ENCODE peak calls at places on chromosomes 11 and 22, in seven cellular contexts. C is erythroblast, Y is tibial nerve, X is Peyer's patch, S is A549, I is body of pancreas, K is spleen. P is an unnamed sample.

GRCh38 chr22:43887391-43887790 is 4.4 kb downstream of the PNPLA5 start:
- DNase-seq in C (no peak), Y (no peak), X (no peak), S (no peak), I (no peak), K (no peak), P (no peak)

GRCh38 chr11:20259506-20259905 is 99.2 kb upstream of the DBX1 start:
- DNase-seq in C (no peak), Y (no peak), X (no peak), S (no peak), I (no peak), K (no peak), P (no peak)

GRCh38 chr11:85685820-85686459 is at the start of gene CCDC89:
- DNase-seq in C (no peak), Y (peak), X (peak), S (peak), I (peak), K (peak), P (peak)

GRCh38 chr11:74650498-74650897 is 58.1 kb downstream of the POLD3 start:
- DNase-seq in C (no peak), Y (no peak), X (no peak), S (no peak), I (no peak), K (no peak), P (no peak)

GRCh38 chr11:128734439-128735224 is 40.8 kb downstream of the FLI1 start:
- DNase-seq in C (no peak), Y (no peak), X (peak), S (no peak), I (no peak), K (peak), P (no peak)

GRCh38 chr11:72431846-72432245 is 2.5 kb downstream of the CLPB start:
- DNase-seq in C (no peak), Y (no peak), X (no peak), S (no peak), I (no peak), K (no peak), P (no peak)

GRCh38 chr11:72807789-72808188 is 6.4 kb upstream of the ATG16L2 start:
- DNase-seq in C (no peak), Y (no peak), X (no peak), S (no peak), I (no peak), K (no peak), P (no peak)

GRCh38 chr22:43270314-43270908 is 72.8 kb downstream of the SCUBE1 start:
- DNase-seq in C (no peak), Y (no peak), X (no peak), S (peak), I (no peak), K (no peak), P (no peak)

GRCh38 chr11:58768137-58768536 is 36.4 kb upstream of the GLYAT start:
- DNase-seq in C (no peak), Y (no peak), X (no peak), S (no peak), I (no peak), K (no peak), P (no peak)

GRCh38 chr11:116715383-116715782 is 57.4 kb downstream of the BUD13 start:
- DNase-seq in C (no peak), Y (no peak), X (no peak), S (no peak), I (no peak), K (no peak), P (no peak)
- TF ChIP-seq POLR2A in C (no peak), Y (no peak), X (no peak), S (no peak), I (no peak), K (no peak), P (no peak)

GRCh38 chr11:7597620-7598019 is 75.7 kb downstream of the CYB5R2 start:
- DNase-seq in C (no peak), Y (no peak), X (peak), S (no peak), I (peak), K (no peak), P (no peak)
- TF ChIP-seq POLR2A in C (no peak), Y (no peak), X (no peak), S (no peak), I (no peak), K (no peak), P (no peak)

DNA sequence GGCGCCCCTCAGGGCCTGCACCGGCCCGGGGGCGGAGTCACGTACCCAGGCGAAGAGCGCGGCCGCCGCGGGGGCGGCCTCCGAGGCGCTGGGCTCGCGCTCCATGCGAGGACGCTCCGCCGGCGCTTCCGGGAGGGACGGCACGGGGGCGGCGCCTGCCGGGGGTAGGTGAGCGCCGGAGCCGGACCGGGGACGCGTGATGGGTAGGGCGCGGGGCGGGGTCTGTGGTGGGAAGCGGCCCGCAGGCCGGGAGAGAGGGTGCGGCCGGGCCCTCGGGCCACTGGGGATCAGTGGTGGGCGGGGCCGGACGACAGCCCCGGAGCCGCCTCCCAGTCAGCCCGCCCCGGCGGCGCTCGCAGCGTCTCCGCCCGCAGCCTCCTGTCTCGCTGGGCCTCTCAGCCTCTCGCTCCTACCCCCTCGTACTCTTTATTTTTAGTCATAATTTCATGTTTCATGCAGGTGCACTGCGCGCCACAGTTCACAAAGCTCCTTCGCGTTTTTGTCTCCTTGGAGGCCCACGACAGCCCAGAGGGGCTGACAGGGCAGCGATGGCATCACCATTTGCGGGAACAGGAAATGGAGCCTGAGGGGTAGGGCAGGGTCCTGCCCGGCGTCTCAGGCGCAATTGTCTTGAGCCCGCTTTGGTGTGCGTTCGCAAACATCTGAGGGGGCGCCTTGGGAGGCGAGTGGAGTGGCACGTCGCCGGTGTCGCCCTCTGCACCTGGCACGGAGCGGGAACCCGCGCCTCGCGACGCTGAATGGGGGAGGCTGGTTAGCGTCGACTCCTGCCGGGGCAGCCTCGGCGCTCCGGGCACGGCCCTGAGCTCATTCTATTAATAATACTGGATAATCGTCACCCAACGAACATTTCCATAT is at the start of gene SERGEF:
- DNase-seq in C (peak), Y (peak), X (peak), S (peak), I (peak), K (peak), P (peak)
- TF ChIP-seq POLR2A in C (peak), Y (no peak), X (peak), S (peak), I (peak), K (peak), P (peak)

DNA sequence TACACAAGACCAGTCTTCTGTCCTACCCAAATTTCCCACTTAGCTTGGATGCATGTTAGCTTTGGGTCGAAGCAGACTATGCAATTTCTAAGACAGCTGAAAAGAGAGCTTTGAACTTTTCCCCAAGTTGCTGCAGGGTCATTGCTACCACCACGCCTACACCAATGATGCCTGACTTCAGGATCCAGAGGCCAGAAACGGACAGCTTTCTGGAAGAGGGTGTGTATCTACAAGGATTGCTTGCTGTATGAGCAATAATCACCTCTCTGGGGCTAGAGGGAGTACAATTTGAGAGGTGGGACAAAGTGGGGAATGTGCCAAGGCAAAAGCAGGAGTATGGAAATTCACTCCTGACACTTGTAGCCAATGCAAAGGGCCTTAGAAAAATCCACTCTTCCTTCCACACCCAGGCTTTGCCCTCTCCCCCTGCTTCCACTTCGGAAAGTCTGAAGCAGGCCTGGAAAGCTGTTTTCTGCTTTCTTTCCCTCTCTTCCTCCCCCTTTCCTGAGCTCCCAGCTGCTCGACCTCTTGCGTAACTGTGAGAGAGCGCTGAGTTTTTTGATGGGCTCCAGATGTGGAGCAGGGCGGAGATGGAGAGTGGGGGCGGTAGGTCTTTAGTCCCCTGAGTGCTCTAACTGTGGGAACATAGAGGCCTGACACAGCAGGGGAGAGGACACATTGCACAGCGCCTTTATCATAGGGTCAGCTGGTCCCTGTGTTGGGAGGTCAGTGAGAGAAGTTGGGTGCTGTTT is 2.1 kb upstream of the PHLDB1 start:
- DNase-seq in C (no peak), Y (peak), X (peak), S (no peak), I (peak), K (peak), P (no peak)
- TF ChIP-seq POLR2A in C (no peak), Y (no peak), X (no peak), S (no peak), I (no peak), K (no peak), P (no peak)

GRCh38 chr11:65487467-65488272 is 11.2 kb upstream of the MALAT1 start:
- DNase-seq in C (peak), Y (peak), X (peak), S (peak), I (peak), K (peak), P (peak)
- TF ChIP-seq POLR2A in C (no peak), Y (no peak), X (no peak), S (no peak), I (no peak), K (no peak), P (peak)